ENCODE peak calls at places on chromosomes 5 and 9, in seven cellular contexts. I is ovary, O is B cell, Q is dorsolateral prefrontal cortex, J is type B pancreatic cell, W is fibroblast of lung, C is endothelial cell. K is an unnamed sample.

GRCh38 chr5:133709074-133709676 is 96.8 kb upstream of the FSTL4 start:
- DNase-seq in I (no peak), O (no peak), Q (no peak), J (peak), W (peak), C (no peak), K (no peak)

GRCh38 chr5:171092194-171092593 is 216.9 kb upstream of the TLX3 start:
- DNase-seq in I (no peak), O (no peak), Q (no peak), J (no peak), W (peak), C (no peak), K (no peak)

GRCh38 chr9:3337515-3337914 is 188.3 kb downstream of the RFX3 start:
- DNase-seq in I (no peak), O (no peak), Q (peak), J (no peak), W (peak), C (no peak), K (no peak)

GRCh38 chr5:180127682-180128670 is 56.4 kb upstream of the RNF130 start:
- DNase-seq in I (no peak), O (no peak), Q (no peak), J (peak), W (no peak), C (peak), K (peak)

GRCh38 chr5:151023651-151024050 is 3.3 kb downstream of the GPX3 start:
- DNase-seq in I (peak), O (no peak), Q (no peak), J (no peak), W (peak), C (no peak), K (no peak)

GRCh38 chr5:172276214-172276613 is 7.3 kb downstream of the UBTD2 start:
- DNase-seq in I (no peak), O (no peak), Q (no peak), J (no peak), W (peak), C (no peak), K (no peak)

GRCh38 chr5:65868509-65868908 is 57.9 kb upstream of the ERBIN start:
- DNase-seq in I (no peak), O (no peak), Q (no peak), J (no peak), W (no peak), C (no peak), K (no peak)

GRCh38 chr5:155935723-155936122 is 391.2 kb upstream of the SGCD start:
- DNase-seq in I (no peak), O (no peak), Q (no peak), J (no peak), W (no peak), C (no peak), K (no peak)

GRCh38 chr9:135604437-135605237 is 34.7 kb downstream of the GLT6D1 start:
- DNase-seq in I (no peak), O (no peak), Q (no peak), J (peak), W (no peak), C (no peak), K (peak)

GRCh38 chr9:126622872-126623271 is 9.1 kb downstream of the LMX1B start:
- DNase-seq in I (no peak), O (no peak), Q (no peak), J (no peak), W (no peak), C (no peak), K (no peak)

GRCh38 chr9:75438716-75439115 is 350.4 kb downstream of the OSTF1 start:
- DNase-seq in I (no peak), O (no peak), Q (no peak), J (no peak), W (no peak), C (no peak), K (no peak)

GRCh38 chr9:90964101-90965020 is 162.7 kb downstream of the SYK start:
- DNase-seq in I (peak), O (peak), Q (no peak), J (peak), W (no peak), C (no peak), K (no peak)
- TF ChIP-seq CTCF in I (no peak), O (no peak), Q (no peak), J (peak), W (no peak), C (no peak), K (peak)

DNA sequence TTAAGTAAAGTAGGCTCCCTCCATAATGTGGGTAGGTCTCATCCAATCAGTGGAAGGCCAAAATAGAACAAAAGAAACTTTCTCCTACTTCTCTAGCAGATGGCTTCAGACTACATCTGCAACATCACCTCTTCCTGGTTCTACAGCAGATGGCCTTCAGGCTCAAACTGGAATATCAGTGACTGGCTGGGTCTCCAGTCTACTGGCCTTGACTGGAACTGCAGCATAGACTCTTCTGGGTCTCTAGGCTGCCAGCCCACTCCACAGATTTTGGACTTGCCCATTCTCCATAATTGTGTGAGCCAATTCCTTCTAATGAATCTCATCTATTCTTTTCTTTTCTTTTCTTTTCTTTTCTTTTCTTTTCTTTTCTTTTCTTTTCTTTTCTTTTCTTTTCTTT is 64.8 kb downstream of the ACER2 start:
- DNase-seq in I (no peak), O (no peak), Q (no peak), J (no peak), W (no peak), C (no peak), K (no peak)
- TF ChIP-seq CTCF in I (no peak), O (no peak), Q (no peak), J (peak), W (no peak), C (no peak), K (no peak)

GRCh38 chr9:36101916-36102741 is 34.4 kb upstream of the GLIPR2 start:
- DNase-seq in I (no peak), O (no peak), Q (no peak), J (no peak), W (peak), C (no peak), K (no peak)

GRCh38 chr9:36102742-36103495 is 33.6 kb upstream of the GLIPR2 start:
- DNase-seq in I (peak), O (peak), Q (peak), J (peak), W (peak), C (peak), K (no peak)

GRCh38 chr9:36099718-36100117 is 36.8 kb upstream of the GLIPR2 start:
- DNase-seq in I (no peak), O (no peak), Q (no peak), J (no peak), W (no peak), C (no peak), K (no peak)

DNA sequence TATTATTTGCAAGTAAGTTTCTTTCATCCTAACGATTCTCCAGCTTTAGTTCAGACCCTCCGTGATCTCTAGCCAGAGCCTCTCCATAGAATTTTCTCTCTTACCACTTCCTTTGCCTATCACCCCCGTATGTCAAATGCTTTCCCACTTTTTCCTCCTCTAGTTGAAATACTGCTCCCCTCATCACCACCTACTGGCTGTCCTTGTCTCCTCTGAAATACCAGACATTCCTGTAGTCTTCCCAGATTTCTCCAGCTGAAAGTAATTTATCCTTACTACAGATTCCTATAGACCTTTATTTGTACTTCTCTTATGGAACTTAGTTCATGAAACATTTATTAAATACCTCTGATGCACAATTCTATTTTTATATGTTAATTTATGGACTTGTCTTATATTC is 36.0 kb upstream of the GLIPR2 start:
- DNase-seq in I (no peak), O (no peak), Q (no peak), J (no peak), W (no peak), C (no peak), K (no peak)
- TF ChIP-seq CTCF in I (no peak), O (no peak), Q (no peak), J (no peak), W (no peak), C (no peak), K (peak)

GRCh38 chr9:19085295-19085694 is 17.4 kb downstream of the HAUS6 start:
- DNase-seq in I (no peak), O (peak), Q (no peak), J (no peak), W (peak), C (no peak), K (no peak)
- TF ChIP-seq CTCF in I (no peak), O (peak), Q (no peak), J (peak), W (peak), C (peak), K (peak)

DNA sequence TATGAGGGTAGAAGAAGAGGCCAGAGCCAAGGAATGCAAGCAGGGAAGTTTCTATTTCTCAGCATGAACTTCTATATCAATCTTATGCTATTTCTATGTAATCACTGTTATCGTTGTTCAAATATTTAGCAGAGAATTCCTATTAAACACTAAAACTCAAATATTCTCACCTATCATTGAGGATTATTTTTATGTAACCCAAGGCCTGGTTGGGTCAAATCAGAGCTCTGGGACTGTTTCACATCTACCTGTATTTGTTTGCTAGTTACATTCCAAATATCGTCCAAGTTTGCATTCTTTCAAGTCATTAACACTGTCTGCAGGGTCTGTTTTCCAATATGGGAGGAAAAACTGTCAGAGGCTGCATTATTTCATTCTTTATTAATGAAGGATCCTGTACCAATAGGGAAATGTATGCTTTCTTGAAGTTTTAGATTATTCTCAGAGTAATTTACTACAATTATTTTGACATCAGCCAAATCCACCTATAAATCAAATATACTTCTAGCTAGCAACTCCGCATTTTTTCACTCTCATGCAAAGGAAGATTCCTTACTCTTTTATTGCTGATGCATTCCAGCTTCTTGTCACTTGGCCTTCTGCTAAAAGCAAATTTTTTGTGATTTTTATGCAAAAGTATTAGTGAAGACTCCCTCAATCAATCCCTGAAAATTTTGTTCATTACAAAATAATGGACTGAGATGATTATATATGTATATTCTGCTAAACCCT is 52.3 kb downstream of the LURAP1L start:
- DNase-seq in I (no peak), O (no peak), Q (no peak), J (no peak), W (no peak), C (no peak), K (no peak)
- TF ChIP-seq CTCF in I (no peak), O (no peak), Q (no peak), J (no peak), W (no peak), C (no peak), K (no peak)

DNA sequence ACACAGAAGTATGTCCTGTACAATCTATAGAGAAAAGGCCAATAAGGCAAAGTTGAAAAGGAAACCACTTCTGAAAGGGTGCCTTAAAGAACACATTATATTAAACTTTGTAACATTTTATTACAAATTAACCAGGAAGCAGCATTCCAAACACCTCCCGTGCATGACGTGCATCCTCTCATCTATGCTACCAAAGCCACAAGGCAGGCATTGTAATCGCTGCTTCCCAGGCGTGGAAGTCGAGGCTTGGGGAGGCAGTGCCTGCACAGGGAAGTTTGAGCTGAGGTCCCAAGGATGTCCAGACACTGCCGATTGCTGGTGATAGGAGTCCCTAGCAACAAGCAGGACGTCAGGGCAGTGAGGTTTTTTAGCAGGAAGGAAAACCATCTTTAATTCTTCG is 44.3 kb upstream of the BARHL1 start:
- DNase-seq in I (no peak), O (no peak), Q (no peak), J (no peak), W (no peak), C (no peak), K (no peak)
- TF ChIP-seq CTCF in I (no peak), O (no peak), Q (no peak), J (no peak), W (no peak), C (no peak), K (no peak)

DNA sequence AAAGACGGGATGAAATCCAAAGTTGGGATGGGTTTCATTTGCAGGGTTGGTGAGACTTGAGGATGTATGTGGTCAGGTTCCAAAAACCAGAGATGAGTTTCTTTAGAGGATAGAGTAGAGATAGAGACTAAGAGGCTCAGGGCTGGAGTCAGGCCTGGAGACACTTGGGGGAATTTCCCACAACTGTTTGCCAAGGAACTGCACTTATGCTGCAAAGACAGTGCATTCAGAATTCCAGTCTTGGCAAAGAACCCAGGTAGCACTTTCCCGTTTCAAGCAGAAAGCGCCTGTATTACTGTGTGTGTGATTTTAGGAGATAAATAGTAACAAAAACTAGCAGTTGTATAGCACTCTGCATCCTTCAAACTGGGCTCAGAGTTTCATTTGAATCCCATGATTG is 55.4 kb downstream of the SNCAIP start:
- DNase-seq in I (no peak), O (no peak), Q (no peak), J (no peak), W (no peak), C (no peak), K (no peak)
- TF ChIP-seq CTCF in I (no peak), O (no peak), Q (no peak), J (no peak), W (no peak), C (no peak), K (no peak)

GRCh38 chr5:174816858-174817257 is 92.5 kb downstream of the MSX2 start:
- DNase-seq in I (no peak), O (no peak), Q (no peak), J (no peak), W (no peak), C (no peak), K (no peak)
- TF ChIP-seq CTCF in I (no peak), O (no peak), Q (no peak), J (peak), W (peak), C (peak), K (peak)